ENCODE peak calls at places on chromosomes 3 and 15, in six cellular contexts. D is kidney, G is pancreas, L is body of pancreas, U is GM06990, Y is fibroblast of the aortic adventitia. Z is an unnamed sample.

GRCh38 chr3:170309044-170309443 is 48.5 kb upstream of the SKIL start:
- DNase-seq in D (no peak), G (no peak), L (no peak), U (no peak), Y (no peak), Z (no peak)

GRCh38 chr15:91852741-91853500 is 587 bp upstream of the SLCO3A1 start:
- DNase-seq in D (peak; percentile 93), G (peak; percentile 87), L (peak; percentile 67), U (peak; percentile 65), Y (peak; percentile 66), Z (no peak)

GRCh38 chr3:127099982-127100381 is 92.9 kb upstream of the PRR23E start:
- DNase-seq in D (no peak), G (no peak), L (no peak), U (no peak), Y (no peak), Z (no peak)

GRCh38 chr15:50065264-50065663 is 53.8 kb downstream of the ATP8B4 start:
- DNase-seq in D (no peak), G (no peak), L (no peak), U (no peak), Y (no peak), Z (no peak)

GRCh38 chr15:101159936-101160770 is 91.7 kb downstream of the CHSY1 start:
- DNase-seq in D (no peak), G (peak; percentile 26), L (no peak), U (no peak), Y (no peak), Z (no peak)

GRCh38 chr15:90054618-90055097 is 47.6 kb downstream of the IDH2 start:
- DNase-seq in D (no peak), G (no peak), L (no peak), U (no peak), Y (no peak), Z (no peak)

GRCh38 chr3:105944721-105945120 is 75.9 kb upstream of the CBLB start:
- DNase-seq in D (no peak), G (no peak), L (no peak), U (no peak), Y (peak; percentile 57), Z (no peak)

GRCh38 chr15:28935316-28935715 is 49.5 kb downstream of the APBA2 start:
- DNase-seq in D (peak; percentile 49), G (peak; percentile 34), L (no peak), U (no peak), Y (no peak), Z (no peak)

GRCh38 chr15:34709866-34710265 is 44.9 kb downstream of the GJD2 start:
- DNase-seq in D (no peak), G (no peak), L (no peak), U (no peak), Y (peak; percentile 10), Z (no peak)

GRCh38 chr3:32467333-32468070 is 35.1 kb downstream of the CMTM6 start:
- DNase-seq in D (peak; percentile 86), G (peak; percentile 98), L (peak; percentile 83), U (peak; percentile 83), Y (peak; percentile 59), Z (no peak)

GRCh38 chr3:64837126-64837738 is 149.4 kb upstream of the ADAMTS9 start:
- DNase-seq in D (no peak), G (no peak), L (no peak), U (no peak), Y (no peak), Z (no peak)

GRCh38 chr15:63308947-63309346 is 31.5 kb downstream of the APH1B start:
- DNase-seq in D (no peak), G (no peak), L (no peak), U (no peak), Y (no peak), Z (peak; percentile 50)

GRCh38 chr3:64612082-64612860 is 75.5 kb downstream of the ADAMTS9 start:
- DNase-seq in D (no peak), G (no peak), L (peak; percentile 10), U (no peak), Y (peak; percentile 68), Z (no peak)

GRCh38 chr3:78812166-78812565 is 955.6 kb downstream of the ROBO1 start:
- DNase-seq in D (no peak), G (no peak), L (no peak), U (no peak), Y (no peak), Z (no peak)

GRCh38 chr3:172530566-172530965 is 7.3 kb upstream of the TNFSF10 start:
- DNase-seq in D (no peak), G (no peak), L (no peak), U (no peak), Y (peak; percentile 74), Z (no peak)

GRCh38 chr15:64032327-64032726 is 14.0 kb downstream of the DAPK2 start:
- DNase-seq in D (no peak), G (no peak), L (no peak), U (no peak), Y (no peak), Z (no peak)

GRCh38 chr15:84890670-84891147 is 6.2 kb downstream of the SLC28A1 start:
- DNase-seq in D (no peak), G (no peak), L (no peak), U (no peak), Y (no peak), Z (no peak)

GRCh38 chr15:101675796-101676582 is 23.8 kb upstream of the TM2D3 start:
- DNase-seq in D (no peak), G (no peak), L (no peak), U (peak; percentile 69), Y (peak; percentile 56), Z (no peak)

DNA sequence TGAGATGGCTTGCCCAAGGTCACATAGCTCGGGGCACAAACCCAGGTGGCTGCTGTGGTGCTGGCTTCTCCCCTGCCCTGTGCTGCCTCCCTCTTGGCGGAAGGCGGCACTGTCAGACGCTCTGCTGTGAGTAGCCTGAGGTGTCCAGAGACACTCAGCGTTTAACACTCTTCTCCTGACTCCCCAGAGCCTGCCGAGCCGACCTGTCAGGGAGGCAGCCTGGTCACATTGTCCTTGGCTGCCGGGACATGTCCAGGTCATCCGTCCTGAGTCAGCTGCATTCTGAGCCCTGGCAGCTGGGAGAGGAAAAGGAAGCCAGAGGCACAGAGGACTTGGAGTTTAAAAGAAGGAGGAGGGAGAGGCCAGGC is 4.7 kb downstream of the LMAN1L start:
- DNase-seq in D (no peak), G (no peak), L (peak; percentile 41), U (no peak), Y (no peak), Z (peak; percentile 54)
- H3K4me3 ChIP-seq in D (no peak overlapping the region), G (no peak overlapping the region), L (no peak overlapping the region), U (no peak overlapping the region), Y (no peak overlapping the region), Z (no peak overlapping the region)

GRCh38 chr3:50350527-50351317 is at the start of the genes CYB561D2 and NPRL2:
- DNase-seq in D (peak; percentile 99), G (peak; percentile 98), L (peak; percentile 97), U (peak; percentile 99), Y (peak; percentile 87), Z (peak; percentile 90)

GRCh38 chr3:50353231-50354004 is 2.8 kb downstream of the CYB561D2 start:
- DNase-seq in D (no peak), G (no peak), L (no peak), U (no peak), Y (no peak), Z (no peak)

GRCh38 chr3:50352762-50353161 is 2.1 kb downstream of the CYB561D2 start:
- DNase-seq in D (no peak), G (no peak), L (no peak), U (no peak), Y (peak; percentile 21), Z (no peak)

GRCh38 chr3:50350213-50350526 is 405 bp downstream of the NPRL2 start:
- DNase-seq in D (no peak), G (no peak), L (no peak), U (no peak), Y (no peak), Z (no peak)

DNA sequence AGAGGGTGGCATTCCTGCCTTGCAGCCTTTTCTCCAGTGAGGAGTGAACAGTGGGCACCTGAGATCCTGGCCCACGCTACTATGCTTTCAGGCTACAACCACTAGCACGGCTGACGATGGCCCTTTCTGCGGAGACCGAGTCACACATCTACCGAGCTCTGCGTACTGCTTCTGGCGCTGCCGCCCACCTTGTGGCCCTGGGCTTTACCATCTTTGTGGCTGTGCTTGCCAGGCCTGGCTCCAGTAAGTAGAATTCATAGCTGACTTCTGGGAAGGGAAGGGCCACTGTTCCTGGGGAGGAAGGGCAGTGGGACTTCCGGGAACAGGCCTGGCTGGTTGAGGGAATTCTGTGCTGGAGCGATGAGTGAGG is 641 bp downstream of the CYB561D2 start:
- DNase-seq in D (no peak), G (no peak), L (no peak), U (no peak), Y (no peak), Z (no peak)
- TF ChIP-seq CTCF in D (no peak), G (no peak), L (no peak), U (no peak), Y (no peak), Z (no peak)

GRCh38 chr15:38074029-38074428 is 139.6 kb downstream of the TMCO5A start:
- DNase-seq in D (no peak), G (no peak), L (no peak), U (no peak), Y (peak; percentile 45), Z (no peak)

GRCh38 chr15:38072507-38073277 is 138.3 kb downstream of the TMCO5A start:
- DNase-seq in D (peak; percentile 88), G (peak; percentile 82), L (peak; percentile 65), U (peak; percentile 81), Y (peak; percentile 79), Z (no peak)

GRCh38 chr15:38071211-38071972 is 137.0 kb downstream of the TMCO5A start:
- DNase-seq in D (no peak), G (no peak), L (no peak), U (no peak), Y (no peak), Z (no peak)

GRCh38 chr15:38072007-38072506 is 137.6 kb downstream of the TMCO5A start:
- DNase-seq in D (no peak), G (no peak), L (no peak), U (no peak), Y (no peak), Z (no peak)

DNA sequence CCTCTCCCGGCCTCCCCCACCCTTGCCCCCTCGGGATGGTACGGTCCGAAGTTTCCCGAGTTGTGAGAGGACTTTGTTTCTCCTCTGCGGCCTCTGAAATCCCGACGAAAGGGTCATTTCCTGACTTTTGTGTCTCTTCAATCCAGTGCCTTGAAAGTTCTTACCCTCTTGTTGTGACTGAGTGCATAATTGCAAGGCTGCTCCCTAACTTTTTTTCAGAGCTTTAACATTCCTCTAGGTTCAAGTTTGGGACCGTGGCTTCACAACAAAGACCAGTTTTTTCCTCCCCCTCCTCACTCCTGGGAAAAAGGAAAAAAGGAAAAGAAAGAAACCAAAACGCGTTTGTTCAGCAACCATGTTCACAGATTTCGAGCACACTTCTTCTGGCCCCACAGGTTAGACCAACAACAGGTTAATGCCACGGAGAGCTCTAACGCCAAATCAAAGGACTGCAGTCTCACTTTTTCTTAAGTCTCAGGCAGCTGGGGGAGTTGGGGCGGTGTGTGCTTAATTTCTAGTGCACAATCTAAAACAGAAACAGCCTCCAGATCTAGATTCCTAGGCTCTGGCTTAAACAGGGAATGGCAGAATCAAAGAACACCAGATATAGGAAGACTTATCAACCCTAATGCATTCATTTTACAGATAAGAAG is 139.0 kb downstream of the TMCO5A start:
- DNase-seq in D (no peak), G (no peak), L (no peak), U (no peak), Y (peak; percentile 62), Z (no peak)
- H3K4me3 ChIP-seq in D (peak overlapping the region; percentile 74), G (peak overlapping the region; percentile 45), L (peak overlapping the region; percentile 18), U (peak overlapping the region; percentile 60), Y (peak overlapping the region; percentile 59), Z (no peak overlapping the region)

DNA sequence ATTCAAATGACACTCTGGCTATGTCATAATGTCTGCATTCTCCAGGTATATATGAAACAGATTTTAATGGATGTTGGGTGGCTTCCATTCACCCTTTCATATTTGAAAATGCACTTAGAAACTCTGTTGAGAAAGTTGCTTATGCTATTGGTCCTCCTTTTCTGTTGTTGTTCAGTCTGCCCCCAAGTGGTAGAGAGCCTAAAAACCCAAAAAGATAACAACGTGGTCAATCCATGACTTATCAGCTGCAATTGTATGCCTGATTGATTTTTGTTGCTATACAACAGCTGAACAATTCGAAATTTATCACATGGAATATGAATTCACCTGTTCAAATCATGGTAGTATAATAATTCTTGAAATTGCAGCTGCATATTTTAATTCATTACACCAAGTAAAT is 279.8 kb downstream of the ROBO2 start:
- DNase-seq in D (no peak), G (no peak), L (no peak), U (no peak), Y (no peak), Z (no peak)
- TF ChIP-seq CTCF in D (no peak), G (no peak), L (no peak), U (peak; percentile 17), Y (no peak), Z (peak; percentile 44)